ENCODE peak calls at places on chromosome 16, in seven cellular contexts. X is T-helper 2 cell; O is stimulated activated CD4-positive, alpha-beta T cell treated with anti-CD3 and anti-CD28 coated beads, Interleukin-15, amount 100 ng/mL, for 24 hours; K is GM12891; T is T-helper 1 cell; W is DMS 273 treated with DMSO at 0.1 percent for 48 hours; H is RWPE1. Z is an unnamed sample.

GRCh38 chr16:30724641-30725464 is 23.4 kb upstream of the PHKG2 start:
- DNase-seq in H (no peak), O (no peak), X (no peak), T (no peak), W (no peak), K (no peak), Z (no peak)

GRCh38 chr16:8258523-8258922 is 331.8 kb downstream of the TMEM114 start:
- DNase-seq in O (no peak), X (no peak), T (no peak), H (no peak), K (no peak), W (no peak), Z (no peak)

GRCh38 chr16:84179612-84180320 is 7.1 kb downstream of the TAF1C start:
- DNase-seq in O (no peak), X (no peak), H (no peak), W (no peak), K (no peak), T (no peak), Z (no peak)

GRCh38 chr16:69839798-69840409 is 77.8 kb downstream of the WWP2 start:
- DNase-seq in O (no peak), T (no peak), H (no peak), W (peak), X (no peak), K (no peak), Z (no peak)

GRCh38 chr16:30755955-30756780 is 5.7 kb downstream of the CFAP119 start:
- DNase-seq in K (no peak), T (no peak), H (no peak), O (no peak), X (no peak), W (no peak), Z (no peak)

GRCh38 chr16:50666658-50667496 is 14.2 kb downstream of the SNX20 start:
- DNase-seq in W (no peak), O (peak), K (peak), H (no peak), X (no peak), T (peak), Z (peak)

GRCh38 chr16:71767060-71767900 is 41.4 kb downstream of the AP1G1 start:
- DNase-seq in X (no peak), H (no peak), W (no peak), O (no peak), T (no peak), K (no peak), Z (no peak)

GRCh38 chr16:19883296-19883951 is 1.2 kb downstream of the GPRC5B start:
- DNase-seq in X (no peak), O (peak), W (peak), K (no peak), H (no peak), T (no peak), Z (no peak)

GRCh38 chr16:65122974-65123845 is 1.3 kb upstream of the CDH11 start:
- DNase-seq in X (no peak), W (no peak), K (no peak), T (no peak), O (no peak), H (peak), Z (no peak)

GRCh38 chr16:69860233-69861231 is 90.6 kb upstream of the CLEC18A start:
- DNase-seq in O (no peak), W (no peak), X (no peak), K (no peak), T (no peak), H (no peak), Z (no peak)

GRCh38 chr16:81195907-81196534 is 42.5 kb upstream of the BCO1 start:
- DNase-seq in H (no peak), K (no peak), T (no peak), O (no peak), X (no peak), W (no peak), Z (no peak)

GRCh38 chr16:27980919-27981670 is 82.4 kb downstream of the GSG1L start:
- DNase-seq in X (no peak), H (no peak), W (peak), K (no peak), O (no peak), T (no peak), Z (no peak)

GRCh38 chr16:89045181-89045815 is 48.4 kb upstream of the ACSF3 start:
- DNase-seq in W (no peak), T (no peak), O (no peak), H (no peak), X (no peak), K (no peak), Z (no peak)

GRCh38 chr16:14015948-14016347 is 55.2 kb upstream of the MRTFB start:
- DNase-seq in K (no peak), T (no peak), X (no peak), O (no peak), H (peak), W (peak), Z (no peak)

GRCh38 chr16:55444754-55445485 is 34.1 kb upstream of the MMP2 start:
- DNase-seq in H (no peak), T (no peak), O (no peak), X (no peak), W (no peak), K (no peak), Z (no peak)

GRCh38 chr16:19488213-19488640 is 33.7 kb downstream of the GDE1 start:
- DNase-seq in W (no peak), X (no peak), K (no peak), O (no peak), T (no peak), H (no peak), Z (no peak)

GRCh38 chr16:1909661-1910231 is 8.5 kb downstream of the HS3ST6 start:
- DNase-seq in K (no peak), O (no peak), T (no peak), H (no peak), X (no peak), W (no peak), Z (no peak)

GRCh38 chr16:29029168-29029994 is 44.5 kb downstream of the LAT start:
- DNase-seq in K (no peak), W (no peak), O (peak), T (peak), H (peak), X (no peak), Z (peak)

GRCh38 chr16:1068451-1068850 is 4.1 kb upstream of the SSTR5 start:
- DNase-seq in O (no peak), K (no peak), T (no peak), W (peak), H (no peak), X (no peak), Z (no peak)

GRCh38 chr16:29777576-29778360 is at the start of gene ZG16:
- DNase-seq in O (no peak), T (no peak), X (no peak), K (no peak), H (no peak), W (no peak), Z (no peak)

GRCh38 chr16:68792465-68793324 is 50.6 kb upstream of the TANGO6 start:
- DNase-seq in O (no peak), T (no peak), W (no peak), H (no peak), K (no peak), X (no peak), Z (no peak)

GRCh38 chr16:88759245-88759975 is 25.6 kb downstream of the PIEZO1 start:
- DNase-seq in X (peak), O (peak), H (no peak), W (no peak), T (peak), K (no peak), Z (peak)

GRCh38 chr16:68022728-68023537 is at the start of the genes DDX28 and DUS2:
- DNase-seq in W (peak), T (peak), X (peak), K (peak), H (peak), O (peak), Z (peak)

GRCh38 chr16:66510298-66510697 is 39.6 kb downstream of the TK2 start:
- DNase-seq in O (no peak), T (no peak), W (no peak), H (no peak), X (no peak), K (no peak), Z (no peak)

GRCh38 chr16:1916654-1916990 is 1.6 kb downstream of the HS3ST6 start:
- DNase-seq in W (no peak), T (no peak), K (no peak), O (no peak), H (no peak), X (no peak), Z (no peak)

GRCh38 chr16:81366316-81366932 is 51.7 kb downstream of the GAN start:
- DNase-seq in O (no peak), K (peak), T (peak), H (peak), X (no peak), W (peak), Z (no peak)

GRCh38 chr16:11914759-11915643 is 755 bp downstream of the GSPT1 start:
- DNase-seq in O (peak), T (peak), H (no peak), W (no peak), X (peak), K (peak), Z (peak)

GRCh38 chr16:11057696-11058345 is 113.5 kb downstream of the CLEC16A start:
- DNase-seq in X (no peak), W (no peak), T (no peak), K (no peak), O (no peak), H (no peak), Z (no peak)

GRCh38 chr16:17151335-17151734 is 319.4 kb downstream of the XYLT1 start:
- DNase-seq in X (no peak), O (no peak), H (no peak), W (no peak), T (no peak), K (no peak), Z (no peak)

GRCh38 chr16:18803569-18804462 is 2.5 kb upstream of the ARL6IP1 start:
- DNase-seq in O (no peak), K (no peak), T (peak), W (no peak), H (no peak), X (no peak), Z (no peak)

GRCh38 chr16:53480394-53480793 is 22.6 kb downstream of the AKTIP start:
- DNase-seq in W (no peak), X (no peak), T (no peak), O (no peak), K (no peak), H (no peak), Z (no peak)

GRCh38 chr16:12574721-12575120 is 229.0 kb downstream of the CPPED1 start:
- DNase-seq in T (no peak), W (no peak), O (no peak), X (no peak), H (no peak), K (no peak), Z (no peak)

GRCh38 chr16:82229800-82230619 is 60.0 kb upstream of the MPHOSPH6 start:
- DNase-seq in H (peak), K (no peak), O (peak), T (peak), W (peak), X (peak), Z (peak)

GRCh38 chr16:87416826-87417471 is 24.8 kb downstream of the MAP1LC3B start:
- DNase-seq in X (no peak), H (no peak), O (peak), W (no peak), T (no peak), K (no peak), Z (peak)